ENCODE peak calls at places on chromosome 1, in five cellular contexts. One of them, this sample, is unnamed.

GRCh38 chr1:177632923-177633322 is 336.9 kb downstream of the SEC16B start:
- DNase-seq in fibroblast of lung: no peak
- DNase-seq in PC-3: no peak
- DNase-seq in mammary epithelial cell: no peak
- DNase-seq in astrocyte: no peak
- DNase-seq in this sample: no peak

GRCh38 chr1:229655781-229656180 is 29.7 kb downstream of the URB2 start:
- DNase-seq in fibroblast of lung: no peak
- DNase-seq in mammary epithelial cell: no peak
- DNase-seq in PC-3: no peak
- DNase-seq in astrocyte: no peak
- DNase-seq in this sample: no peak

GRCh38 chr1:92277105-92277504 is 21.7 kb downstream of the GLMN start:
- DNase-seq in fibroblast of lung: peak; percentile 66
- DNase-seq in astrocyte: peak; percentile 57
- DNase-seq in PC-3: peak; percentile 54
- DNase-seq in mammary epithelial cell: no peak
- DNase-seq in this sample: peak; percentile 33

GRCh38 chr1:172719694-172720138 is 60.8 kb downstream of the FASLG start:
- DNase-seq in astrocyte: peak; percentile 29
- DNase-seq in fibroblast of lung: peak; percentile 32
- DNase-seq in mammary epithelial cell: no peak
- DNase-seq in PC-3: peak; percentile 97
- DNase-seq in this sample: peak; percentile 22

GRCh38 chr1:115714572-115715141 is 53.9 kb downstream of the CASQ2 start:
- DNase-seq in PC-3: peak; percentile 97
- DNase-seq in fibroblast of lung: no peak
- DNase-seq in mammary epithelial cell: peak; percentile 96
- DNase-seq in astrocyte: no peak
- DNase-seq in this sample: peak; percentile 100

GRCh38 chr1:234533034-234533571 is 54.1 kb upstream of the TARBP1 start:
- DNase-seq in PC-3: peak; percentile 63
- DNase-seq in fibroblast of lung: peak; percentile 98
- DNase-seq in astrocyte: peak; percentile 98
- DNase-seq in mammary epithelial cell: peak; percentile 99
- DNase-seq in this sample: no peak

GRCh38 chr1:84782311-84782771 is 92.1 kb upstream of the SSX2IP start:
- DNase-seq in PC-3: peak; percentile 40
- DNase-seq in mammary epithelial cell: no peak
- DNase-seq in fibroblast of lung: peak; percentile 56
- DNase-seq in astrocyte: peak; percentile 33
- DNase-seq in this sample: peak; percentile 62

GRCh38 chr1:7984826-7985225 is 23.3 kb downstream of the PARK7 start:
- DNase-seq in fibroblast of lung: no peak
- DNase-seq in astrocyte: no peak
- DNase-seq in PC-3: no peak
- DNase-seq in mammary epithelial cell: no peak
- DNase-seq in this sample: no peak

GRCh38 chr1:205429742-205430464 is 8.0 kb upstream of the LEMD1 start:
- DNase-seq in PC-3: no peak
- DNase-seq in mammary epithelial cell: no peak
- DNase-seq in astrocyte: no peak
- DNase-seq in fibroblast of lung: no peak
- DNase-seq in this sample: no peak

GRCh38 chr1:157292809-157293564 is 154.8 kb upstream of the ETV3 start:
- DNase-seq in fibroblast of lung: no peak
- DNase-seq in PC-3: no peak
- DNase-seq in astrocyte: no peak
- DNase-seq in mammary epithelial cell: no peak
- DNase-seq in this sample: no peak

GRCh38 chr1:20440785-20441200 is 45.2 kb downstream of the CAMK2N1 start:
- DNase-seq in PC-3: peak; percentile 69
- DNase-seq in mammary epithelial cell: peak; percentile 24
- DNase-seq in astrocyte: peak; percentile 18
- DNase-seq in fibroblast of lung: peak; percentile 40
- DNase-seq in this sample: peak; percentile 40

GRCh38 chr1:209383422-209383821 is 200.1 kb upstream of the CAMK1G start:
- DNase-seq in mammary epithelial cell: peak; percentile 86
- DNase-seq in fibroblast of lung: no peak
- DNase-seq in astrocyte: no peak
- DNase-seq in PC-3: peak; percentile 84
- DNase-seq in this sample: peak; percentile 60
- H3K4me2 ChIP-seq in mammary epithelial cell: peak overlapping the region; percentile 90
- H3K4me2 ChIP-seq in fibroblast of lung: peak overlapping the region; percentile 54
- H3K4me2 ChIP-seq in astrocyte: no peak overlapping the region
- H3K4me2 ChIP-seq in PC-3: peak overlapping the region; percentile 68
- H3K4me2 ChIP-seq in this sample: peak overlapping the region; percentile 57

GRCh38 chr1:46486432-46487015 is 3.1 kb upstream of the DMBX1 start:
- DNase-seq in PC-3: no peak
- DNase-seq in fibroblast of lung: no peak
- DNase-seq in astrocyte: no peak
- DNase-seq in mammary epithelial cell: no peak
- DNase-seq in this sample: no peak
- TF ChIP-seq EZH2 in PC-3: no peak
- TF ChIP-seq EZH2 in fibroblast of lung: peak; percentile 18
- TF ChIP-seq EZH2 in astrocyte: no peak
- TF ChIP-seq EZH2 in mammary epithelial cell: no peak
- TF ChIP-seq EZH2 in this sample: no peak

GRCh38 chr1:224503161-224504118 is 68.8 kb upstream of the WDR26 start:
- DNase-seq in astrocyte: peak; percentile 86
- DNase-seq in fibroblast of lung: peak; percentile 91
- DNase-seq in mammary epithelial cell: peak; percentile 96
- DNase-seq in PC-3: peak; percentile 95
- DNase-seq in this sample: peak; percentile 94
- TF ChIP-seq CTCF in astrocyte: no peak
- TF ChIP-seq CTCF in fibroblast of lung: peak; percentile 6
- TF ChIP-seq CTCF in mammary epithelial cell: peak; percentile 26
- TF ChIP-seq CTCF in PC-3: peak; percentile 42
- TF ChIP-seq CTCF in this sample: no peak

GRCh38 chr1:153534933-153535663 is 693 bp downstream of the S100A6 start:
- DNase-seq in astrocyte: no peak
- DNase-seq in PC-3: no peak
- DNase-seq in fibroblast of lung: peak; percentile 28
- DNase-seq in mammary epithelial cell: no peak
- DNase-seq in this sample: peak; percentile 51
- H3K4me2 ChIP-seq in astrocyte: peak overlapping the region; percentile 99
- H3K4me2 ChIP-seq in PC-3: peak overlapping the region; percentile 84
- H3K4me2 ChIP-seq in fibroblast of lung: peak overlapping the region; percentile 86
- H3K4me2 ChIP-seq in mammary epithelial cell: peak overlapping the region; percentile 97
- H3K4me2 ChIP-seq in this sample: peak overlapping the region; percentile 97

GRCh38 chr1:180235077-180235501 is 5.0 kb downstream of the LHX4 start:
- DNase-seq in fibroblast of lung: no peak
- DNase-seq in astrocyte: no peak
- DNase-seq in PC-3: no peak
- DNase-seq in mammary epithelial cell: no peak
- DNase-seq in this sample: no peak
- TF ChIP-seq EZH2 in fibroblast of lung: no peak
- TF ChIP-seq EZH2 in astrocyte: peak; percentile 56
- TF ChIP-seq EZH2 in PC-3: no peak
- TF ChIP-seq EZH2 in mammary epithelial cell: no peak
- TF ChIP-seq EZH2 in this sample: no peak

GRCh38 chr1:76901158-76901767 is 34.0 kb downstream of the ST6GALNAC5 start:
- DNase-seq in mammary epithelial cell: peak; percentile 60
- DNase-seq in fibroblast of lung: peak; percentile 51
- DNase-seq in PC-3: peak; percentile 76
- DNase-seq in astrocyte: peak; percentile 32
- DNase-seq in this sample: no peak
- TF ChIP-seq CTCF in mammary epithelial cell: peak; percentile 88
- TF ChIP-seq CTCF in fibroblast of lung: peak; percentile 93
- TF ChIP-seq CTCF in PC-3: peak; percentile 95
- TF ChIP-seq CTCF in astrocyte: peak; percentile 88
- TF ChIP-seq CTCF in this sample: peak; percentile 88

DNA sequence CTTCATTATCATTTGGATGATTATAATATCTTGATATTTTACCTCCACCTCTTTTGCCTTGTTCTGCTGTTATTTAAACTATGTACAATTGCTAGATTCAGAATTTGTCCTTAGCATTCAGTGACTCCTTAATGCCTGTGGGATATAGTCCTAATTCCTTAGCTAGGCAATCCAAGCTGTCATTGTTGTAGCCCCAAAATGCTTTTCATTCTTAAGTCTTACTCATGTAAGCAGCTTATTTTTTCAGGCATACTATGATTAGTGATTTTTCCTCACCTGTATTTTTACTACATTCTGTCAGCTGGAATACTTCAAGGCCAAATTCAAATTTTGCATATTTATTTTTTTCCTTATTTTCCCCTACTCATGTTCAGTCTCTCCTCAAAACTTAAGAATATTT is 13.4 kb downstream of the PKN2 start:
- DNase-seq in fibroblast of lung: peak; percentile 75
- DNase-seq in mammary epithelial cell: no peak
- DNase-seq in astrocyte: peak; percentile 60
- DNase-seq in PC-3: no peak
- DNase-seq in this sample: no peak
- H3K4me2 ChIP-seq in fibroblast of lung: no peak overlapping the region
- H3K4me2 ChIP-seq in mammary epithelial cell: no peak overlapping the region
- H3K4me2 ChIP-seq in astrocyte: peak overlapping the region; percentile 16
- H3K4me2 ChIP-seq in PC-3: no peak overlapping the region
- H3K4me2 ChIP-seq in this sample: peak overlapping the region; percentile 3

DNA sequence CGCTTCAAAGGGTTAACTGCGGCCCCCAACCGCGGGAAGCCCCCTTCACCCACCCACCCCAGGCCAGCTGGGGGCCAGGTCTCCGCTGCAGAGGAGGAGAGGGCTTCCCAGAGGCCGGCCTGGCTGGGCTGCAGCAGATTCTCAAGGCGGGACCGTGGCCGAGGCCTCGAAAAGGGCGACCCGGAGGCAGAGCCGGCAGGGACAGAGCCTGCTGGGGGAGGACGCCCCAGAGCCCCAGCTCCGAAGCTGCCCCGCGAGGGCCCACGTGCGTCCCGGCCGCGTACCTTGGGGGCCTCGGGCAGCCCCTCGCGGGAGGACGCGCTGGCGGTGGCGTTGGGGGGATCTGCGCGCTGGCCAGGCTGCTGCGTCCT is 307 bp downstream of the C1QTNF12 start:
- DNase-seq in PC-3: no peak
- DNase-seq in mammary epithelial cell: no peak
- DNase-seq in fibroblast of lung: no peak
- DNase-seq in astrocyte: no peak
- DNase-seq in this sample: no peak
- TF ChIP-seq EZH2 in PC-3: no peak
- TF ChIP-seq EZH2 in mammary epithelial cell: no peak
- TF ChIP-seq EZH2 in fibroblast of lung: no peak
- TF ChIP-seq EZH2 in astrocyte: no peak
- TF ChIP-seq EZH2 in this sample: no peak

GRCh38 chr1:111221633-111222286 is 5.8 kb upstream of the CHI3L2 start:
- DNase-seq in PC-3: no peak
- DNase-seq in fibroblast of lung: peak; percentile 36
- DNase-seq in astrocyte: peak; percentile 25
- DNase-seq in mammary epithelial cell: no peak
- DNase-seq in this sample: no peak
- TF ChIP-seq CTCF in PC-3: no peak
- TF ChIP-seq CTCF in fibroblast of lung: peak; percentile 8
- TF ChIP-seq CTCF in astrocyte: no peak
- TF ChIP-seq CTCF in mammary epithelial cell: no peak
- TF ChIP-seq CTCF in this sample: no peak

This sample was measured in PC-9.